ENCODE peak calls at places on chromosomes 12 and 14, in ten cellular contexts. One of them, this sample, is unnamed.

GRCh38 chr12:127230843-127231260 is 1036.1 kb upstream of the TMEM132C start:
- DNase-seq in M059J: peak
- DNase-seq in neural crest cell: no peak
- DNase-seq in left ventricle myocardium superior: no peak
- DNase-seq in activated naive CD4-positive, alpha-beta T cell treated with Interleukin-2 at 50 U/mL for 16 hours: no peak
- DNase-seq in astrocyte: peak
- DNase-seq in tibial artery: no peak
- DNase-seq in EH: peak
- DNase-seq in nephron progenitor cell: no peak
- DNase-seq in Calu3: no peak
- DNase-seq in this sample: no peak

GRCh38 chr12:8508224-8508623 is 5.1 kb upstream of the CLEC4D start:
- DNase-seq in Calu3: no peak
- DNase-seq in M059J: no peak
- DNase-seq in tibial artery: no peak
- DNase-seq in nephron progenitor cell: no peak
- DNase-seq in EH: no peak
- DNase-seq in neural crest cell: no peak
- DNase-seq in left ventricle myocardium superior: no peak
- DNase-seq in astrocyte: no peak
- DNase-seq in activated naive CD4-positive, alpha-beta T cell treated with Interleukin-2 at 50 U/mL for 16 hours: no peak
- DNase-seq in this sample: no peak

GRCh38 chr12:64560395-64561301 is 49.6 kb upstream of the RASSF3 start:
- DNase-seq in astrocyte: peak
- DNase-seq in Calu3: peak
- DNase-seq in EH: peak
- DNase-seq in tibial artery: no peak
- DNase-seq in neural crest cell: no peak
- DNase-seq in left ventricle myocardium superior: no peak
- DNase-seq in M059J: peak
- DNase-seq in activated naive CD4-positive, alpha-beta T cell treated with Interleukin-2 at 50 U/mL for 16 hours: no peak
- DNase-seq in nephron progenitor cell: no peak
- DNase-seq in this sample: no peak

GRCh38 chr12:23699031-23699430 is 250.4 kb downstream of the SOX5 start:
- DNase-seq in left ventricle myocardium superior: no peak
- DNase-seq in nephron progenitor cell: no peak
- DNase-seq in M059J: no peak
- DNase-seq in neural crest cell: no peak
- DNase-seq in EH: no peak
- DNase-seq in tibial artery: no peak
- DNase-seq in astrocyte: no peak
- DNase-seq in Calu3: no peak
- DNase-seq in activated naive CD4-positive, alpha-beta T cell treated with Interleukin-2 at 50 U/mL for 16 hours: no peak
- DNase-seq in this sample: no peak

GRCh38 chr12:46635818-46636217 is 190.0 kb downstream of the SLC38A4 start:
- DNase-seq in Calu3: no peak
- DNase-seq in nephron progenitor cell: no peak
- DNase-seq in activated naive CD4-positive, alpha-beta T cell treated with Interleukin-2 at 50 U/mL for 16 hours: no peak
- DNase-seq in neural crest cell: no peak
- DNase-seq in M059J: no peak
- DNase-seq in astrocyte: no peak
- DNase-seq in tibial artery: no peak
- DNase-seq in EH: no peak
- DNase-seq in left ventricle myocardium superior: no peak
- DNase-seq in this sample: no peak

GRCh38 chr12:47795121-47795813 is 22.2 kb downstream of the SLC48A1 start:
- DNase-seq in astrocyte: no peak
- DNase-seq in activated naive CD4-positive, alpha-beta T cell treated with Interleukin-2 at 50 U/mL for 16 hours: no peak
- DNase-seq in M059J: no peak
- DNase-seq in tibial artery: no peak
- DNase-seq in neural crest cell: no peak
- DNase-seq in nephron progenitor cell: no peak
- DNase-seq in EH: no peak
- DNase-seq in left ventricle myocardium superior: no peak
- DNase-seq in Calu3: no peak
- DNase-seq in this sample: no peak

GRCh38 chr14:65237023-65237814 is 134.9 kb upstream of the MAX start:
- DNase-seq in astrocyte: peak
- DNase-seq in tibial artery: peak
- DNase-seq in Calu3: no peak
- DNase-seq in neural crest cell: no peak
- DNase-seq in M059J: peak
- DNase-seq in left ventricle myocardium superior: no peak
- DNase-seq in EH: peak
- DNase-seq in nephron progenitor cell: no peak
- DNase-seq in activated naive CD4-positive, alpha-beta T cell treated with Interleukin-2 at 50 U/mL for 16 hours: no peak
- DNase-seq in this sample: no peak

GRCh38 chr14:57317248-57317833 is 48.6 kb downstream of the AP5M1 start:
- DNase-seq in astrocyte: peak
- DNase-seq in Calu3: peak
- DNase-seq in nephron progenitor cell: peak
- DNase-seq in activated naive CD4-positive, alpha-beta T cell treated with Interleukin-2 at 50 U/mL for 16 hours: peak
- DNase-seq in left ventricle myocardium superior: peak
- DNase-seq in neural crest cell: peak
- DNase-seq in tibial artery: peak
- DNase-seq in EH: peak
- DNase-seq in M059J: peak
- DNase-seq in this sample: peak

GRCh38 chr14:33564774-33565630 is 385.9 kb downstream of the EGLN3 start:
- DNase-seq in nephron progenitor cell: no peak
- DNase-seq in EH: peak
- DNase-seq in astrocyte: peak
- DNase-seq in neural crest cell: no peak
- DNase-seq in activated naive CD4-positive, alpha-beta T cell treated with Interleukin-2 at 50 U/mL for 16 hours: no peak
- DNase-seq in Calu3: no peak
- DNase-seq in tibial artery: no peak
- DNase-seq in left ventricle myocardium superior: no peak
- DNase-seq in M059J: peak
- DNase-seq in this sample: no peak

GRCh38 chr12:94874986-94875312 is 128.5 kb downstream of the NDUFA12 start:
- DNase-seq in left ventricle myocardium superior: no peak
- DNase-seq in activated naive CD4-positive, alpha-beta T cell treated with Interleukin-2 at 50 U/mL for 16 hours: no peak
- DNase-seq in EH: no peak
- DNase-seq in tibial artery: no peak
- DNase-seq in nephron progenitor cell: no peak
- DNase-seq in Calu3: no peak
- DNase-seq in M059J: no peak
- DNase-seq in neural crest cell: no peak
- DNase-seq in astrocyte: no peak
- DNase-seq in this sample: no peak

GRCh38 chr14:53845813-53846693 is 110.6 kb downstream of the BMP4 start:
- DNase-seq in left ventricle myocardium superior: no peak
- DNase-seq in tibial artery: no peak
- DNase-seq in Calu3: peak
- DNase-seq in EH: no peak
- DNase-seq in M059J: no peak
- DNase-seq in neural crest cell: no peak
- DNase-seq in nephron progenitor cell: no peak
- DNase-seq in astrocyte: no peak
- DNase-seq in activated naive CD4-positive, alpha-beta T cell treated with Interleukin-2 at 50 U/mL for 16 hours: no peak
- DNase-seq in this sample: no peak

GRCh38 chr12:28378749-28379148 is 188.5 kb downstream of the CCDC91 start:
- DNase-seq in tibial artery: no peak
- DNase-seq in nephron progenitor cell: no peak
- DNase-seq in neural crest cell: no peak
- DNase-seq in M059J: peak
- DNase-seq in EH: peak
- DNase-seq in activated naive CD4-positive, alpha-beta T cell treated with Interleukin-2 at 50 U/mL for 16 hours: no peak
- DNase-seq in astrocyte: peak
- DNase-seq in left ventricle myocardium superior: no peak
- DNase-seq in Calu3: no peak
- DNase-seq in this sample: no peak

GRCh38 chr12:21774358-21775129 is at the start of gene KCNJ8:
- DNase-seq in astrocyte: peak
- DNase-seq in M059J: no peak
- DNase-seq in neural crest cell: peak
- DNase-seq in tibial artery: peak
- DNase-seq in Calu3: no peak
- DNase-seq in nephron progenitor cell: peak
- DNase-seq in activated naive CD4-positive, alpha-beta T cell treated with Interleukin-2 at 50 U/mL for 16 hours: no peak
- DNase-seq in left ventricle myocardium superior: peak
- DNase-seq in EH: peak
- DNase-seq in this sample: peak

GRCh38 chr12:85711735-85712390 is 124.3 kb downstream of the RASSF9 start:
- DNase-seq in activated naive CD4-positive, alpha-beta T cell treated with Interleukin-2 at 50 U/mL for 16 hours: no peak
- DNase-seq in EH: no peak
- DNase-seq in neural crest cell: no peak
- DNase-seq in left ventricle myocardium superior: peak
- DNase-seq in Calu3: no peak
- DNase-seq in tibial artery: peak
- DNase-seq in nephron progenitor cell: no peak
- DNase-seq in M059J: no peak
- DNase-seq in astrocyte: no peak
- DNase-seq in this sample: no peak

GRCh38 chr14:34059037-34059924 is 108.4 kb upstream of the EGLN3 start:
- DNase-seq in Calu3: no peak
- DNase-seq in M059J: peak
- DNase-seq in left ventricle myocardium superior: no peak
- DNase-seq in neural crest cell: no peak
- DNase-seq in tibial artery: no peak
- DNase-seq in astrocyte: no peak
- DNase-seq in EH: no peak
- DNase-seq in nephron progenitor cell: no peak
- DNase-seq in activated naive CD4-positive, alpha-beta T cell treated with Interleukin-2 at 50 U/mL for 16 hours: no peak
- DNase-seq in this sample: no peak

GRCh38 chr12:53505086-53505485 is 2.2 kb downstream of the NPFF start:
- DNase-seq in Calu3: no peak
- DNase-seq in tibial artery: peak
- DNase-seq in M059J: peak
- DNase-seq in EH: peak
- DNase-seq in activated naive CD4-positive, alpha-beta T cell treated with Interleukin-2 at 50 U/mL for 16 hours: no peak
- DNase-seq in left ventricle myocardium superior: no peak
- DNase-seq in nephron progenitor cell: no peak
- DNase-seq in neural crest cell: no peak
- DNase-seq in astrocyte: peak
- DNase-seq in this sample: no peak

GRCh38 chr12:111355181-111355925 is 13.5 kb downstream of the PHETA1 start:
- DNase-seq in Calu3: no peak
- DNase-seq in activated naive CD4-positive, alpha-beta T cell treated with Interleukin-2 at 50 U/mL for 16 hours: no peak
- DNase-seq in M059J: no peak
- DNase-seq in tibial artery: no peak
- DNase-seq in EH: no peak
- DNase-seq in neural crest cell: no peak
- DNase-seq in left ventricle myocardium superior: no peak
- DNase-seq in astrocyte: no peak
- DNase-seq in nephron progenitor cell: no peak
- DNase-seq in this sample: no peak

GRCh38 chr14:50396636-50397460 is at the start of gene CDKL1:
- DNase-seq in left ventricle myocardium superior: peak
- DNase-seq in EH: peak
- DNase-seq in Calu3: peak
- DNase-seq in neural crest cell: peak
- DNase-seq in astrocyte: peak
- DNase-seq in activated naive CD4-positive, alpha-beta T cell treated with Interleukin-2 at 50 U/mL for 16 hours: peak
- DNase-seq in M059J: peak
- DNase-seq in tibial artery: peak
- DNase-seq in nephron progenitor cell: peak
- DNase-seq in this sample: peak

GRCh38 chr12:75550906-75551305 is 39.5 kb upstream of the KRR1 start:
- DNase-seq in astrocyte: peak
- DNase-seq in neural crest cell: no peak
- DNase-seq in nephron progenitor cell: no peak
- DNase-seq in Calu3: no peak
- DNase-seq in M059J: no peak
- DNase-seq in EH: no peak
- DNase-seq in tibial artery: no peak
- DNase-seq in activated naive CD4-positive, alpha-beta T cell treated with Interleukin-2 at 50 U/mL for 16 hours: no peak
- DNase-seq in left ventricle myocardium superior: no peak
- DNase-seq in this sample: no peak

GRCh38 chr14:67717048-67717447 is 15.4 kb downstream of the RDH12 start:
- DNase-seq in EH: no peak
- DNase-seq in left ventricle myocardium superior: no peak
- DNase-seq in nephron progenitor cell: no peak
- DNase-seq in astrocyte: no peak
- DNase-seq in tibial artery: no peak
- DNase-seq in Calu3: no peak
- DNase-seq in neural crest cell: no peak
- DNase-seq in activated naive CD4-positive, alpha-beta T cell treated with Interleukin-2 at 50 U/mL for 16 hours: no peak
- DNase-seq in M059J: no peak
- DNase-seq in this sample: no peak

GRCh38 chr14:102236026-102236425 is 68.9 kb downstream of the MOK start:
- DNase-seq in activated naive CD4-positive, alpha-beta T cell treated with Interleukin-2 at 50 U/mL for 16 hours: no peak
- DNase-seq in M059J: no peak
- DNase-seq in EH: no peak
- DNase-seq in tibial artery: no peak
- DNase-seq in astrocyte: no peak
- DNase-seq in neural crest cell: no peak
- DNase-seq in left ventricle myocardium superior: no peak
- DNase-seq in Calu3: no peak
- DNase-seq in nephron progenitor cell: no peak
- DNase-seq in this sample: no peak

This sample was measured in GM13976.